ENCODE peak calls at places on chromosomes 6 and 20, in nine cellular contexts. I, P, Y, S, Z, A, H, F and L are unnamed samples.

GRCh38 chr20:43681991-43682410 is 15.1 kb downstream of the MYBL2 start:
- DNase-seq in I (no peak), P (peak), Y (no peak), S (no peak), Z (no peak), A (no peak), H (no peak), F (no peak), L (no peak)

GRCh38 chr6:89372506-89372901 is 20.0 kb upstream of the UBE2J1 start:
- DNase-seq in I (no peak), P (peak), Y (no peak), S (no peak), Z (no peak), A (peak), H (no peak), F (no peak), L (no peak)

GRCh38 chr20:36208257-36208656 is 28.0 kb upstream of the AAR2 start:
- DNase-seq in I (no peak), P (no peak), Y (no peak), S (no peak), Z (no peak), A (no peak), H (no peak), F (no peak), L (no peak)

GRCh38 chr20:18252597-18253451 is 35.5 kb upstream of the ZNF133 start:
- DNase-seq in I (no peak), P (no peak), Y (no peak), S (no peak), Z (no peak), A (no peak), H (peak), F (no peak), L (no peak)

GRCh38 chr20:4726710-4727391 is 5.1 kb downstream of the PRND start:
- DNase-seq in I (no peak), P (peak), Y (no peak), S (no peak), Z (no peak), A (peak), H (no peak), F (peak), L (no peak)

GRCh38 chr6:105733556-105734162 is 330.8 kb upstream of the PREP start:
- DNase-seq in I (no peak), P (peak), Y (no peak), S (no peak), Z (peak), A (peak), H (peak), F (peak), L (no peak)

GRCh38 chr6:72286911-72287311 is 335.0 kb upstream of the KCNQ5 start:
- DNase-seq in I (peak), P (no peak), Y (no peak), S (no peak), Z (peak), A (no peak), H (no peak), F (no peak), L (no peak)

GRCh38 chr6:5541751-5542432 is 280.6 kb downstream of the FARS2 start:
- DNase-seq in I (no peak), P (no peak), Y (no peak), S (no peak), Z (no peak), A (no peak), H (peak), F (no peak), L (no peak)

GRCh38 chr6:158715330-158716311 is 65.8 kb downstream of the SYTL3 start:
- DNase-seq in I (no peak), P (no peak), Y (no peak), S (no peak), Z (no peak), A (no peak), H (no peak), F (peak), L (peak)

GRCh38 chr6:14129572-14129971 is 12.0 kb downstream of the CD83 start:
- DNase-seq in I (peak), P (peak), Y (no peak), S (peak), Z (peak), A (no peak), H (peak), F (peak), L (peak)

GRCh38 chr6:167987396-167987795 is 10.1 kb upstream of the KIF25 start:
- DNase-seq in I (no peak), P (no peak), Y (no peak), S (no peak), Z (no peak), A (no peak), H (no peak), F (no peak), L (no peak)

GRCh38 chr20:1315804-1316203 is 13.1 kb downstream of the SDCBP2 start:
- DNase-seq in I (no peak), P (no peak), Y (no peak), S (no peak), Z (no peak), A (no peak), H (no peak), F (no peak), L (no peak)

GRCh38 chr6:167091149-167092107 is 31.5 kb upstream of the CCR6 start:
- DNase-seq in I (no peak), P (no peak), Y (no peak), S (no peak), Z (no peak), A (no peak), H (no peak), F (no peak), L (no peak)

GRCh38 chr6:135909737-135910387 is 58.4 kb downstream of the PDE7B start:
- DNase-seq in I (peak), P (peak), Y (peak), S (peak), Z (peak), A (peak), H (peak), F (no peak), L (peak)

GRCh38 chr6:41560440-41561192 is 14.4 kb downstream of the FOXP4 start:
- DNase-seq in I (no peak), P (peak), Y (peak), S (peak), Z (no peak), A (no peak), H (no peak), F (no peak), L (no peak)

GRCh38 chr6:54057068-54057467 is 54.2 kb upstream of the MLIP start:
- DNase-seq in I (no peak), P (no peak), Y (no peak), S (no peak), Z (no peak), A (no peak), H (no peak), F (no peak), L (no peak)

GRCh38 chr6:90079555-90080490 is 185.6 kb downstream of the GJA10 start:
- DNase-seq in I (no peak), P (no peak), Y (peak), S (no peak), Z (no peak), A (no peak), H (no peak), F (no peak), L (no peak)

GRCh38 chr20:58869662-58870227 is 17.2 kb downstream of the GNAS start:
- DNase-seq in I (no peak), P (no peak), Y (no peak), S (no peak), Z (no peak), A (no peak), H (no peak), F (no peak), L (no peak)

GRCh38 chr6:105537981-105538578 is 135.2 kb upstream of the PREP start:
- DNase-seq in I (no peak), P (no peak), Y (no peak), S (no peak), Z (no peak), A (no peak), H (no peak), F (no peak), L (no peak)

GRCh38 chr20:13419445-13419844 is 198.4 kb downstream of the ISM1 start:
- DNase-seq in I (no peak), P (no peak), Y (no peak), S (no peak), Z (no peak), A (no peak), H (no peak), F (no peak), L (no peak)

GRCh38 chr6:163965426-163966348 is 551.2 kb downstream of the QKI start:
- DNase-seq in I (peak), P (peak), Y (no peak), S (no peak), Z (no peak), A (no peak), H (no peak), F (peak), L (no peak)

GRCh38 chr6:75235271-75235670 is 8.3 kb downstream of the COX7A2 start:
- DNase-seq in I (no peak), P (no peak), Y (no peak), S (no peak), Z (peak), A (no peak), H (no peak), F (no peak), L (no peak)

GRCh38 chr20:59850018-59850641 is 83.3 kb downstream of the SYCP2 start:
- DNase-seq in I (peak), P (peak), Y (no peak), S (no peak), Z (peak), A (peak), H (peak), F (peak), L (no peak)

GRCh38 chr6:129748212-129748900 is 38.4 kb upstream of the ARHGAP18 start:
- DNase-seq in I (no peak), P (peak), Y (peak), S (no peak), Z (peak), A (no peak), H (no peak), F (no peak), L (no peak)

GRCh38 chr6:16855460-16855859 is 94.2 kb upstream of the ATXN1 start:
- DNase-seq in I (no peak), P (no peak), Y (no peak), S (no peak), Z (no peak), A (no peak), H (no peak), F (no peak), L (no peak)

GRCh38 chr6:129488313-129488712 is 221.7 kb downstream of the ARHGAP18 start:
- DNase-seq in I (no peak), P (peak), Y (no peak), S (no peak), Z (peak), A (peak), H (no peak), F (no peak), L (no peak)

GRCh38 chr6:116536216-116536621 is 9.3 kb downstream of the TRAPPC3L start:
- DNase-seq in I (peak), P (peak), Y (no peak), S (peak), Z (peak), A (peak), H (peak), F (peak), L (peak)

GRCh38 chr6:106974337-106974998 is at the start of gene CD24:
- DNase-seq in I (peak), P (peak), Y (no peak), S (peak), Z (peak), A (peak), H (peak), F (no peak), L (no peak)

GRCh38 chr6:119978274-119978889 is 628.8 kb upstream of the MAN1A1 start:
- DNase-seq in I (no peak), P (peak), Y (no peak), S (no peak), Z (peak), A (no peak), H (peak), F (no peak), L (no peak)

GRCh38 chr20:22805219-22805618 is 220.8 kb upstream of the FOXA2 start:
- DNase-seq in I (peak), P (no peak), Y (no peak), S (peak), Z (peak), A (no peak), H (peak), F (no peak), L (no peak)

GRCh38 chr20:54257090-54257816 is 49.4 kb downstream of the PFDN4 start:
- DNase-seq in I (no peak), P (no peak), Y (no peak), S (no peak), Z (peak), A (no peak), H (no peak), F (no peak), L (no peak)

GRCh38 chr6:26251354-26252081 is 113.5 kb upstream of the BTN3A2 start:
- DNase-seq in I (peak), P (peak), Y (peak), S (peak), Z (peak), A (peak), H (no peak), F (no peak), L (peak)

GRCh38 chr6:37006793-37007339 is 1.4 kb downstream of the FGD2 start:
- DNase-seq in I (peak), P (no peak), Y (no peak), S (no peak), Z (no peak), A (no peak), H (no peak), F (no peak), L (no peak)

GRCh38 chr20:45911486-45912343 is at the start of gene PLTP:
- DNase-seq in I (no peak), P (peak), Y (no peak), S (peak), Z (peak), A (no peak), H (no peak), F (no peak), L (peak)

GRCh38 chr6:156250593-156250992 is 526.6 kb upstream of the ARID1B start:
- DNase-seq in I (no peak), P (no peak), Y (peak), S (no peak), Z (no peak), A (no peak), H (no peak), F (no peak), L (no peak)

GRCh38 chr20:38094373-38094775 is 60.8 kb downstream of the RPRD1B start:
- DNase-seq in I (peak), P (no peak), Y (no peak), S (no peak), Z (peak), A (no peak), H (peak), F (no peak), L (no peak)

GRCh38 chr6:3052481-3053230 is 15.6 kb upstream of the RIPK1 start:
- DNase-seq in I (no peak), P (no peak), Y (no peak), S (no peak), Z (no peak), A (no peak), H (no peak), F (no peak), L (no peak)

GRCh38 chr6:132612449-132613116 is 11.5 kb downstream of the TAAR2 start:
- DNase-seq in I (no peak), P (no peak), Y (no peak), S (no peak), Z (no peak), A (no peak), H (no peak), F (no peak), L (no peak)